ENCODE peak calls at places on chromosomes 13 and 19, in four cellular contexts. W is progenitor cell of endocrine pancreas, K is mesothelial cell of epicardium, I is NB4. H is an unnamed sample.

GRCh38 chr13:97318532-97318931 is 96.4 kb downstream of the MBNL2 start:
- DNase-seq in W (no peak), K (no peak), I (peak), H (no peak)

GRCh38 chr13:30638301-30638700 is 20.6 kb downstream of the USPL1 start:
- DNase-seq in W (no peak), K (no peak), I (no peak), H (no peak)

GRCh38 chr13:42048625-42049453 is at the start of gene DGKH:
- DNase-seq in W (peak), K (peak), I (peak), H (peak)

GRCh38 chr13:71030789-71031188 is 836.2 kb downstream of the DACH1 start:
- DNase-seq in W (no peak), K (no peak), I (no peak), H (no peak)

GRCh38 chr13:59991395-59991794 is 172.3 kb downstream of the DIAPH3 start:
- DNase-seq in W (no peak), K (no peak), I (no peak), H (no peak)

GRCh38 chr19:18173572-18174294 is at the start of gene IFI30:
- DNase-seq in W (no peak), K (no peak), I (peak), H (no peak)

GRCh38 chr13:107211073-107211472 is 643.1 kb upstream of the ARGLU1 start:
- DNase-seq in W (peak), K (peak), I (peak), H (no peak)

GRCh38 chr13:43529796-43530195 is 257.0 kb downstream of the ENOX1 start:
- DNase-seq in W (no peak), K (no peak), I (no peak), H (no peak)

GRCh38 chr13:105948143-105948542 is 587.3 kb downstream of the EFNB2 start:
- DNase-seq in W (no peak), K (no peak), I (no peak), H (no peak)

GRCh38 chr19:811007-811434 is 10.7 kb downstream of the PLPPR3 start:
- DNase-seq in W (no peak), K (no peak), I (peak), H (no peak)

GRCh38 chr13:114334305-114335053 is 20.2 kb downstream of the CHAMP1 start:
- DNase-seq in W (no peak), K (no peak), I (no peak), H (no peak)

GRCh38 chr13:93635687-93636086 is 409.1 kb downstream of the GPC6 start:
- DNase-seq in W (no peak), K (no peak), I (no peak), H (no peak)

GRCh38 chr13:75645141-75645540 is 9.0 kb downstream of the LMO7 start:
- DNase-seq in W (no peak), K (no peak), I (no peak), H (no peak)

GRCh38 chr13:102495663-102496062 is 93.8 kb upstream of the FGF14 start:
- DNase-seq in W (no peak), K (no peak), I (no peak), H (no peak)

GRCh38 chr13:98606296-98606695 is 29.4 kb upstream of the STK24 start:
- DNase-seq in W (no peak), K (no peak), I (no peak), H (no peak)

GRCh38 chr19:7559102-7559501 is 23.6 kb downstream of the PNPLA6 start:
- DNase-seq in W (no peak), K (no peak), I (no peak), H (no peak)

GRCh38 chr19:43997631-43998290 is 5.0 kb upstream of the ZNF230 start:
- DNase-seq in W (no peak), K (no peak), I (no peak), H (no peak)

GRCh38 chr13:22049384-22049783 is 378.5 kb downstream of the FGF9 start:
- DNase-seq in W (no peak), K (no peak), I (no peak), H (no peak)

GRCh38 chr13:47628666-47629065 is 372.4 kb downstream of the SUCLA2 start:
- DNase-seq in W (no peak), K (no peak), I (no peak), H (no peak)

GRCh38 chr19:14089662-14090508 is 666 bp downstream of the SAMD1 start:
- DNase-seq in W (peak), K (peak), I (peak), H (no peak)

GRCh38 chr19:43618921-43619261 is 538 bp downstream of the ZNF428 start:
- DNase-seq in W (no peak), K (no peak), I (peak), H (no peak)

GRCh38 chr13:62747152-62747551 is 1331.5 kb upstream of the PCDH20 start:
- DNase-seq in W (no peak), K (no peak), I (no peak), H (no peak)

GRCh38 chr13:29922896-29923295 is 72.5 kb upstream of the UBL3 start:
- DNase-seq in W (no peak), K (no peak), I (no peak), H (no peak)

DNA sequence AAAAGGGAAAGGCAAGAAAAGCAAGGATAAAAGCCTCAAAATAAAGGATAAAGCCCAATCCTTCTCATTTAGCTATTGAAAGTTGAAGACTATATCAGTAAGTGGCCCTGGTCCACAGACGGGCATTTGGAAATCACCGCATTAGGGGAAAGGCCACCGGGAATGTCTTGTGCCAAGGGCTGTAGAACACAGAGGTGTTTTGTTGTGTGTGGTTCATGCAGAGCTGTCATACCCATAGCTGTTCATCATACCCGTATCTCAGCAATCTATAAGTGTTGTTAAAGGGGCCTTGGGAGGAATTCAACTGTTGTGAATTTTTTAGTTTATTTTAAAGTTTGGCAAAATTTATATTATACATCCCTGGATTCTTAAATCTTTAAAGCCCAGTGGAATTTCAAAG is 33.0 kb downstream of the DLEU7 start:
- DNase-seq in W (no peak), K (no peak), I (no peak), H (no peak)
- TF ChIP-seq CTCF in W (no peak), K (no peak), I (no peak), H (no peak)

DNA sequence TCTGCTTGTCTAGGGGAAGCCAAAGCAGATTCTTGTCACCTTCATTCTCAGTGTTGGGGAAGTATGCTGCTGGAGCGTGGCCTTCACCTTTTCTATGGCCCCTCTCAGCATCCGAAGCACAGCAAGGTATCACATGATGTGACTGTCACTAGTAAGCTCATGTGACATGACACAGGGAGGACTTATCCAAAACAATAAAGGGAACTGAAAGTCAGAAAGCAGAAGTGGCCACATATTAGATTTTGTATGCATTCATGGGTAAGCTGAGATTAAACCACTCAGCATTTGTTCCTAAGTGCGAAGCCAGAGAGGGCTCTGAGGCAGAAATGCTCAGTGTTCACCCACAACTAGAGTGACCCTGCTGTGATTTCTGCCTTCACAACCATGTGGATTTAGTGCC is 72.8 kb upstream of the PCDH8 start:
- DNase-seq in W (no peak), K (no peak), I (peak), H (peak)
- TF ChIP-seq CTCF in W (no peak), K (no peak), I (no peak), H (no peak)

GRCh38 chr13:85812282-85812681 is 13.1 kb upstream of the SLITRK6 start:
- DNase-seq in W (no peak), K (no peak), I (no peak), H (no peak)

GRCh38 chr13:85819513-85819912 is 20.3 kb upstream of the SLITRK6 start:
- DNase-seq in W (no peak), K (no peak), I (no peak), H (no peak)

DNA sequence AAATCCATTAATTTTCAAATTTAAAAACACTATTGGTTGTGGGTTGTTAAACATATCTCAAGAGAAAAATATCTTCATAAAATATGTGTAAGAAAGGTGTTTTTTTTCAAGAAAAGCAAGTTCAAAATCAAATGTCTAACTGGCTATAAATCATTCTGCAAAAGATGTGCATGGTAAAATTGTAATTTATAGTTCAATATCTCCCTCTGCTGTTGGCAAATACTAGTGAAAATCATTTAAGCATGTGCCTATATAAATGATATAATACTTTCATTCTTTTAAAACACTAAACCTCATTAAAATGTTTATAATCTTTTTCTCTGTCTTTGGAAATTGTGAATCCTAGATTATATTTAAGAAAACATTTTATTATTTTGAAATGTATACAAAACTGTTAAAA is 17.2 kb upstream of the SLITRK6 start:
- DNase-seq in W (no peak), K (no peak), I (no peak), H (no peak)
- TF ChIP-seq CTCF in W (peak), K (peak), I (no peak), H (no peak)

GRCh38 chr19:2611483-2612464 is 90.7 kb downstream of the GNG7 start:
- DNase-seq in W (no peak), K (no peak), I (no peak), H (no peak)
- TF ChIP-seq CTCF in W (no peak), K (peak), I (no peak), H (no peak)

GRCh38 chr19:34253711-34254551 is 423 bp upstream of the GARRE1 start:
- DNase-seq in W (peak), K (peak), I (peak), H (no peak)
- TF ChIP-seq CTCF in W (no peak), K (no peak), I (no peak), H (no peak)

DNA sequence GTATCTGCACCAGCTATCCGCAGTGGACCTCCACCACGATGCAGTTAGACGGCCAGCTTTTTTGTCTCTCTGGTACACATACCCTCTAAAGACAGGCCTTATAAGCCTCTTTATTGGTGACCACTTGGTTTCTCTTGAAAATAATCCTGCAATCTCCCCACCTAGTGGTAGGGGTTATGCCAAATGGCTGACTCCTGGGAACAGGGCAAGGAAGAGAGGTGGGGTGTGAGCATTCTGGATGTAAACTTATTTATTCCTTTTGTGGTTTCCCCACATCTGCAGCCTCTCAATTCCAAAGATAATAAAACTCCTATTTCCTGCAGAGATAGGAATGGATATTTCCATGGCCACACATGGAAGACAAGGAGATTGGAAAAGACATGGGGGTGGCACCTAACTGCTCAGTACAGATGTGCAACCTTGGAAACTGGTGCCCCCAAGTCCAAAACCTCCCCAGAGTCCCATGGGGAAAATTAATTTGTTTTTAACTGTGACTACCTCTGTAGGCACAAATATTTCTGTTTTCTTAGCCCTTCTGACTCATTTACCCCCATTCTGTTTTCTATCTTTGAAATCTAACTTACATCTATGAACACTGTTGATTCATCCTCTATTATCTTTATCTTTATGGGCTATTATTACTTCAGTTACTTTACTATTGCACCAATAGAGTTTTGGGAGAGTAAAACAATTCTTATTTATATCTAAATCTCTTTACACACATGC is 112.7 kb upstream of the TSHZ3 start:
- DNase-seq in W (no peak), K (no peak), I (no peak), H (no peak)
- TF ChIP-seq CTCF in W (no peak), K (no peak), I (no peak), H (no peak)

H was measured in gastrocnemius medialis.